ENCODE peak calls at places on chromosomes 16 and 17, in eight cellular contexts. R is hepatocyte; C is stimulated activated CD8-positive, alpha-beta memory T cell treated with anti-CD3 and anti-CD28 coated beads, Interleukin-7, amount 100 ng/mL, for 48 hours; J is nephron progenitor cell; W is left lung; T is AG04450; P is heart right ventricle; S is AG10803. Y is an unnamed sample.

GRCh38 chr16:89315271-89315670 is 97.8 kb downstream of the ZNF778 start:
- DNase-seq in S (no peak), P (no peak), C (no peak), R (no peak), T (no peak), J (no peak), W (peak), Y (no peak)

GRCh38 chr16:88063201-88063773 is 112.1 kb downstream of the BANP start:
- DNase-seq in T (peak), W (peak), P (peak), R (no peak), S (peak), C (no peak), J (no peak), Y (peak)

GRCh38 chr17:28970879-28971278 is 19.6 kb upstream of the PHF12 start:
- DNase-seq in W (no peak), C (no peak), T (no peak), J (no peak), P (no peak), R (no peak), S (no peak), Y (peak)

GRCh38 chr16:88763502-88764053 is 21.4 kb downstream of the PIEZO1 start:
- DNase-seq in S (no peak), R (peak), T (no peak), W (no peak), P (no peak), J (peak), C (no peak), Y (no peak)

GRCh38 chr17:66829883-66830282 is 5.0 kb upstream of the CACNG5 start:
- DNase-seq in J (peak), C (no peak), T (no peak), R (no peak), S (no peak), W (no peak), P (no peak), Y (no peak)

GRCh38 chr17:59219370-59219769 is 941 bp upstream of the GDPD1 start:
- DNase-seq in W (no peak), C (no peak), T (no peak), P (no peak), S (no peak), J (no peak), R (no peak), Y (no peak)

GRCh38 chr17:78314683-78315354 is 45.1 kb downstream of the SOCS3 start:
- DNase-seq in J (no peak), P (no peak), W (no peak), S (no peak), C (no peak), T (no peak), R (no peak), Y (no peak)

GRCh38 chr17:78889525-78889924 is 13.5 kb downstream of the CEP295NL start:
- DNase-seq in W (no peak), T (no peak), J (no peak), C (no peak), S (no peak), P (no peak), R (no peak), Y (no peak)

GRCh38 chr16:86733526-86734254 is 155.3 kb downstream of the FOXL1 start:
- DNase-seq in C (no peak), T (no peak), W (no peak), J (peak), S (no peak), R (no peak), P (no peak), Y (no peak)

GRCh38 chr17:35889818-35890773 is 9.9 kb upstream of the CCL5 start:
- DNase-seq in R (peak), W (no peak), T (no peak), J (no peak), P (no peak), S (peak), C (no peak), Y (peak)

GRCh38 chr17:64183815-64184397 is 54.0 kb upstream of the ERN1 start:
- DNase-seq in J (no peak), T (no peak), R (no peak), P (no peak), C (peak), W (no peak), S (peak), Y (no peak)

GRCh38 chr17:82507631-82508175 is 11.8 kb upstream of the FOXK2 start:
- DNase-seq in C (no peak), S (no peak), J (no peak), P (no peak), R (no peak), W (no peak), T (no peak), Y (no peak)

GRCh38 chr17:71118039-71118438 is 948.7 kb downstream of the KCNJ2 start:
- DNase-seq in J (no peak), S (no peak), C (no peak), W (no peak), P (no peak), T (no peak), R (peak), Y (no peak)

GRCh38 chr17:76139801-76140660 is 1.0 kb downstream of the FOXJ1 start:
- DNase-seq in S (no peak), T (no peak), R (peak), P (no peak), J (no peak), W (peak), C (no peak), Y (no peak)

GRCh38 chr17:62126292-62126691 is 61.2 kb upstream of the MED13 start:
- DNase-seq in W (no peak), R (no peak), C (no peak), T (no peak), J (no peak), S (no peak), P (no peak), Y (no peak)

GRCh38 chr17:47699536-47699840 is 5.5 kb downstream of the TBKBP1 start:
- DNase-seq in T (no peak), J (no peak), S (no peak), R (no peak), W (no peak), P (no peak), C (no peak), Y (no peak)

GRCh38 chr17:8658800-8659199 is 28.3 kb upstream of the MYH10 start:
- DNase-seq in J (no peak), C (no peak), S (no peak), P (no peak), W (no peak), T (no peak), R (no peak), Y (peak)

GRCh38 chr17:63685021-63685420 is 14.9 kb downstream of the LIMD2 start:
- DNase-seq in C (no peak), T (no peak), J (no peak), S (peak), P (no peak), R (no peak), W (no peak), Y (peak)

GRCh38 chr17:78387982-78388941 is 9.8 kb downstream of the PGS1 start:
- DNase-seq in R (no peak), J (no peak), S (no peak), W (peak), P (peak), C (no peak), T (no peak), Y (peak)

GRCh38 chr17:47896672-47897490 is 845 bp downstream of the SP2 start:
- DNase-seq in S (peak), T (no peak), C (no peak), P (no peak), R (no peak), W (no peak), J (no peak), Y (no peak)

GRCh38 chr17:79862771-79863440 is 23.7 kb upstream of the CBX4 start:
- DNase-seq in W (peak), S (no peak), T (no peak), R (no peak), C (no peak), P (no peak), J (no peak), Y (no peak)

GRCh38 chr16:75222271-75222783 is 3.5 kb downstream of the CTRB1 start:
- DNase-seq in S (no peak), P (no peak), R (no peak), T (no peak), J (no peak), W (no peak), C (no peak), Y (no peak)

GRCh38 chr16:8936421-8936820 is 27.3 kb downstream of the USP7 start:
- DNase-seq in S (no peak), J (peak), P (no peak), R (peak), W (no peak), C (peak), T (no peak), Y (no peak)

Y was measured in Ammon's horn.